ENCODE peak calls at places on chromosomes 12 and 14, in seven cellular contexts. H, F, W, N, P, B and X are unnamed samples.

GRCh38 chr14:38882533-38882932 is 220.5 kb downstream of the SEC23A start:
- DNase-seq in H (peak; percentile 43), F (no peak), W (no peak), N (no peak), P (no peak), B (no peak), X (no peak)

GRCh38 chr12:131603106-131604033 is 107.5 kb upstream of the SFSWAP start:
- DNase-seq in H (no peak), F (no peak), W (no peak), N (no peak), P (no peak), B (no peak), X (no peak)

GRCh38 chr12:89085421-89085820 is 266.9 kb downstream of the DUSP6 start:
- DNase-seq in H (no peak), F (no peak), W (no peak), N (no peak), P (no peak), B (no peak), X (no peak)

GRCh38 chr14:95495538-95496025 is 20.9 kb downstream of the SYNE3 start:
- DNase-seq in H (no peak), F (no peak), W (no peak), N (no peak), P (no peak), B (no peak), X (no peak)

GRCh38 chr14:53192023-53192422 is 38.9 kb upstream of the DDHD1 start:
- DNase-seq in H (no peak), F (no peak), W (no peak), N (no peak), P (no peak), B (no peak), X (no peak)

GRCh38 chr12:67650127-67650495 is 1.6 kb downstream of the DYRK2 start:
- DNase-seq in H (no peak), F (no peak), W (no peak), N (no peak), P (no peak), B (no peak), X (no peak)

GRCh38 chr12:93244514-93245077 is 133.1 kb upstream of the NUDT4 start:
- DNase-seq in H (no peak), F (no peak), W (no peak), N (no peak), P (no peak), B (no peak), X (no peak)

GRCh38 chr14:45810152-45810872 is 557.3 kb upstream of the MIS18BP1 start:
- DNase-seq in H (peak; percentile 9), F (peak; percentile 17), W (no peak), N (no peak), P (no peak), B (no peak), X (peak; percentile 1)

GRCh38 chr12:76688001-76688400 is 75.9 kb upstream of the ZDHHC17 start:
- DNase-seq in H (peak; percentile 21), F (peak; percentile 23), W (no peak), N (no peak), P (no peak), B (no peak), X (peak; percentile 72)

GRCh38 chr12:131452444-131452860 is 258.4 kb upstream of the SFSWAP start:
- DNase-seq in H (peak; percentile 69), F (peak; percentile 78), W (no peak), N (no peak), P (no peak), B (peak; percentile 30), X (no peak)

GRCh38 chr12:15977999-15978398 is 66.9 kb downstream of the DERA start:
- DNase-seq in H (no peak), F (no peak), W (no peak), N (no peak), P (no peak), B (no peak), X (no peak)

GRCh38 chr12:2653461-2653965 is 141.3 kb upstream of the FKBP4 start:
- DNase-seq in H (no peak), F (no peak), W (no peak), N (no peak), P (no peak), B (peak; percentile 39), X (no peak)

GRCh38 chr14:67881225-67881624 is 61.6 kb downstream of the RAD51B start:
- DNase-seq in H (no peak), F (no peak), W (no peak), N (no peak), P (no peak), B (no peak), X (no peak)

GRCh38 chr14:41285193-41285748 is 321.4 kb upstream of the LRFN5 start:
- DNase-seq in H (peak; percentile 76), F (peak; percentile 23), W (no peak), N (no peak), P (no peak), B (no peak), X (peak; percentile 22)

GRCh38 chr14:64266206-64266605 is 28.0 kb downstream of the ESR2 start:
- DNase-seq in H (peak; percentile 25), F (no peak), W (no peak), N (no peak), P (no peak), B (no peak), X (peak; percentile 63)